ENCODE peak calls at places on chromosomes 7 and 10, in four cellular contexts. One of them, this sample, is unnamed.

GRCh38 chr10:6423004-6423403 is 157.1 kb downstream of the PRKCQ start:
- DNase-seq in GM23338: no peak
- DNase-seq in PC-9: no peak
- DNase-seq in CD8-positive, alpha-beta T cell: no peak
- DNase-seq in this sample: no peak

GRCh38 chr10:50635286-50635685 is 11.5 kb upstream of the SGMS1 start:
- DNase-seq in GM23338: no peak
- DNase-seq in PC-9: no peak
- DNase-seq in CD8-positive, alpha-beta T cell: no peak
- DNase-seq in this sample: peak; percentile 63

GRCh38 chr7:149883452-149883861 is 9.7 kb downstream of the ATP6V0E2 start:
- DNase-seq in GM23338: peak; percentile 91
- DNase-seq in PC-9: peak; percentile 62
- DNase-seq in CD8-positive, alpha-beta T cell: peak; percentile 68
- DNase-seq in this sample: no peak

GRCh38 chr10:34297551-34298370 is 517.3 kb downstream of the PARD3 start:
- DNase-seq in GM23338: peak; percentile 37
- DNase-seq in PC-9: no peak
- DNase-seq in CD8-positive, alpha-beta T cell: no peak
- DNase-seq in this sample: no peak

GRCh38 chr7:135774284-135774683 is 25.7 kb upstream of the FAM180A start:
- DNase-seq in GM23338: no peak
- DNase-seq in PC-9: peak; percentile 93
- DNase-seq in CD8-positive, alpha-beta T cell: no peak
- DNase-seq in this sample: peak; percentile 42

GRCh38 chr7:7719235-7719634 is 828 bp upstream of the RPA3 start:
- DNase-seq in GM23338: no peak
- DNase-seq in PC-9: peak; percentile 67
- DNase-seq in CD8-positive, alpha-beta T cell: no peak
- DNase-seq in this sample: peak; percentile 93

GRCh38 chr7:94382155-94382554 is 12.5 kb upstream of the COL1A2 start:
- DNase-seq in GM23338: no peak
- DNase-seq in PC-9: no peak
- DNase-seq in CD8-positive, alpha-beta T cell: no peak
- DNase-seq in this sample: no peak

GRCh38 chr7:92645531-92646061 is 55.4 kb upstream of the FAM133B start:
- DNase-seq in GM23338: no peak
- DNase-seq in PC-9: peak; percentile 79
- DNase-seq in CD8-positive, alpha-beta T cell: no peak
- DNase-seq in this sample: no peak

GRCh38 chr10:31018977-31019376 is 12.7 kb downstream of the ZNF438 start:
- DNase-seq in GM23338: no peak
- DNase-seq in PC-9: no peak
- DNase-seq in CD8-positive, alpha-beta T cell: no peak
- DNase-seq in this sample: no peak

GRCh38 chr10:119567978-119568377 is 25.5 kb upstream of the RGS10 start:
- DNase-seq in GM23338: no peak
- DNase-seq in PC-9: no peak
- DNase-seq in CD8-positive, alpha-beta T cell: no peak
- DNase-seq in this sample: no peak

GRCh38 chr7:150962743-150963399 is 15.2 kb downstream of the KCNH2 start:
- DNase-seq in GM23338: peak; percentile 84
- DNase-seq in PC-9: no peak
- DNase-seq in CD8-positive, alpha-beta T cell: peak; percentile 74
- DNase-seq in this sample: no peak

GRCh38 chr7:37990337-37990736 is 69.9 kb downstream of the EPDR1 start:
- DNase-seq in GM23338: no peak
- DNase-seq in PC-9: no peak
- DNase-seq in CD8-positive, alpha-beta T cell: no peak
- DNase-seq in this sample: no peak

GRCh38 chr7:26200113-26200443 is 468 bp downstream of the HNRNPA2B1 start:
- DNase-seq in GM23338: peak; percentile 73
- DNase-seq in PC-9: no peak
- DNase-seq in CD8-positive, alpha-beta T cell: peak; percentile 88
- DNase-seq in this sample: no peak

GRCh38 chr7:131602304-131602993 is 46.0 kb upstream of the PODXL start:
- DNase-seq in GM23338: no peak
- DNase-seq in PC-9: no peak
- DNase-seq in CD8-positive, alpha-beta T cell: no peak
- DNase-seq in this sample: no peak

GRCh38 chr10:36608251-36608650 is 517.1 kb upstream of the ANKRD30A start:
- DNase-seq in GM23338: no peak
- DNase-seq in PC-9: no peak
- DNase-seq in CD8-positive, alpha-beta T cell: no peak
- DNase-seq in this sample: no peak

GRCh38 chr10:11647676-11648075 is 36.2 kb upstream of the USP6NL start:
- DNase-seq in GM23338: no peak
- DNase-seq in PC-9: no peak
- DNase-seq in CD8-positive, alpha-beta T cell: no peak
- DNase-seq in this sample: no peak

GRCh38 chr10:78924319-78925003 is 144.3 kb upstream of the ZMIZ1 start:
- DNase-seq in GM23338: peak; percentile 36
- DNase-seq in PC-9: no peak
- DNase-seq in CD8-positive, alpha-beta T cell: no peak
- DNase-seq in this sample: no peak

GRCh38 chr10:24360286-24361127 is 151.6 kb downstream of the KIAA1217 start:
- DNase-seq in GM23338: peak; percentile 81
- DNase-seq in PC-9: peak; percentile 40
- DNase-seq in CD8-positive, alpha-beta T cell: no peak
- DNase-seq in this sample: no peak

GRCh38 chr7:102473271-102473991 is 5.3 kb downstream of the POLR2J start:
- DNase-seq in GM23338: no peak
- DNase-seq in PC-9: no peak
- DNase-seq in CD8-positive, alpha-beta T cell: no peak
- DNase-seq in this sample: no peak

GRCh38 chr10:91592282-91593020 is 40.4 kb downstream of the PPP1R3C start:
- DNase-seq in GM23338: no peak
- DNase-seq in PC-9: no peak
- DNase-seq in CD8-positive, alpha-beta T cell: no peak
- DNase-seq in this sample: no peak

GRCh38 chr7:149509774-149510173 is 12.2 kb upstream of the ZNF746 start:
- DNase-seq in GM23338: no peak
- DNase-seq in PC-9: no peak
- DNase-seq in CD8-positive, alpha-beta T cell: no peak
- DNase-seq in this sample: no peak

GRCh38 chr10:77696584-77696983 is 59.0 kb upstream of the KCNMA1 start:
- DNase-seq in GM23338: no peak
- DNase-seq in PC-9: no peak
- DNase-seq in CD8-positive, alpha-beta T cell: no peak
- DNase-seq in this sample: no peak

GRCh38 chr10:130435961-130436360 is 299.8 kb downstream of the GLRX3 start:
- DNase-seq in GM23338: no peak
- DNase-seq in PC-9: no peak
- DNase-seq in CD8-positive, alpha-beta T cell: no peak
- DNase-seq in this sample: no peak

DNA sequence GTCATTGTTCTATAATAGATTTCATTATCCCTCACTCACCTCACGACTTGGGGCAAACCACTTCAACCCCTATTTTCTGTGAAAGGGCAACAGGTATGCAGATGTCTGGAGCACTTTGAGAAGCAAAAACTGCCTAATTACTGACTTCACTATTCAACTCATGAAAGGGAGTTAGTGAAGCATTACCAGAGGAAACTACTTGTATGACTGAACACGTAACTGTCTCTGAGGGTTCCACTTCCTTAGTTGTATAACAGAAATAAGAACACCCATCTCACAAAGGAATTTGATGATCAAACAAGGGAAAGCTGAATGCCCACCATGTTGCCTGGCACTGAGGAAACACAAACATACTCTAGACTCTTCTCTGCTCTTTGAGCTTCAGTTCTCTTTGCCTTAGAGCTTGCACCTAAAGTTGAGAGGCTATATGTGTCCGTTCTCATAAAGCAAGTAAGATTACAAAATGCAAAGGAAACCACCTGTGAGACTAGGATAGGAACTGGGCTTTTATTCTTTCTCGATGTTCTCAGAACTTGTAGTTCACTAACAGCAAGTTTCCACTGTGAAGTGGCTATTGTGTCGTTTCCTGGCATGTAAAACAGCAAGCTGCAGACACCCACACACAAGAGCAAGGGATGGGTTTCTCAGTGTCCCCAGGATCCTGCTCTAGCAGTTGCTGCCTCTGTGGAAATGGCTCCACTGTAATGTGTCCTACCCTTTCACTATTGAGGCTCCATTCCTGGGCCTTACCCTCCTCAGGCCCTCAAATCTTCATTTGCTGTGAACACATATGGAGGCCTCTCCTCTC is 2.6 kb downstream of the TMEM243 start:
- DNase-seq in GM23338: no peak
- DNase-seq in PC-9: no peak
- DNase-seq in CD8-positive, alpha-beta T cell: no peak
- DNase-seq in this sample: peak; percentile 88
- H3K4me3 ChIP-seq in GM23338: no peak overlapping the region
- H3K4me3 ChIP-seq in PC-9: no peak overlapping the region
- H3K4me3 ChIP-seq in CD8-positive, alpha-beta T cell: peak overlapping the region; percentile 94
- H3K4me3 ChIP-seq in this sample: no peak overlapping the region

GRCh38 chr10:81843042-81843441 is 32.0 kb upstream of the NRG3 start:
- DNase-seq in GM23338: peak; percentile 45
- DNase-seq in PC-9: no peak
- DNase-seq in CD8-positive, alpha-beta T cell: no peak
- DNase-seq in this sample: no peak

DNA sequence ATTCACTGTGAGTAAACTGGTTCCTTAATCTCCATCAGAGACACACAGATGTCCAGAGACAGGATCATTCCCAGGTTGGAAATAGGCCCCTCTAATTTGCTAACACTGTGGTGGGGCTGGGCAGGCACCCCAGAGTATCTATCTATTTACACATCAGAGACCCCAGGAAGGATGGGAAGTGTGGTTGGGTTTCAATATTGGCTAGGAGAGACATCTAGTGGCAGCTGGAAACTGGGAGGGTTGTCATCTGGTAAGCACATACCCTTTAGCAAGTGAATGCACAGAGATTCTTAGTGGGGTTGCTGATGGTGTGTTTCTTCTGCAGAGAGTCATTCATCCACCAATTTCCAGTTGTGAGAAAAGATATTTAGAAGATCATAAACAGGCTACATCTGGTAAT is 36.0 kb upstream of the NRG3 start:
- DNase-seq in GM23338: peak; percentile 64
- DNase-seq in PC-9: no peak
- DNase-seq in CD8-positive, alpha-beta T cell: no peak
- DNase-seq in this sample: no peak
- TF ChIP-seq CTCF in GM23338: peak; percentile 76
- TF ChIP-seq CTCF in PC-9: no peak
- TF ChIP-seq CTCF in CD8-positive, alpha-beta T cell: no peak
- TF ChIP-seq CTCF in this sample: peak; percentile 53

DNA sequence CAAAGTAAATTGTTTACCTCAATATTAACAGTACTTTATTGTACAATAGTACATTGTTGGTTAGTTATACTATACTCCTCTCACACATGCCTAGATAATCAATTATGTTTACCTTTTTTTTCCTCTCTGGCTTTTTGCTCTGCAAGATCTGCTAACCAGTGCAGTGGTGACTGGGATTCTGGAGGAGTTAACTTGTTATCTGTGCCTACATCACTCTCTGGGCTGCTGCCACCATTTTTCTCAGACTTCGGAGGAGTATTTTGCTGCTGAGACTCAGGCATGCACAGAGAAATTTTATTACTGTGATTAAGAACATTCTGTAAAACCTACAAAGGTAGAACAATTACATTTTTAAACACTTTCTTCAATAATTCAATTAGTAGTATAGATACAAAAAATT is 59.7 kb downstream of the NRBF2 start:
- DNase-seq in GM23338: no peak
- DNase-seq in PC-9: no peak
- DNase-seq in CD8-positive, alpha-beta T cell: no peak
- DNase-seq in this sample: no peak
- H3K36me3 ChIP-seq in GM23338: peaks cover 99% of the 10 kb centered on the region
- H3K36me3 ChIP-seq in PC-9: peaks cover 49% of the 10 kb centered on the region
- H3K36me3 ChIP-seq in CD8-positive, alpha-beta T cell: peaks cover 10% of the 10 kb centered on the region
- H3K36me3 ChIP-seq in this sample: no peaks in the 10 kb centered on the region

DNA sequence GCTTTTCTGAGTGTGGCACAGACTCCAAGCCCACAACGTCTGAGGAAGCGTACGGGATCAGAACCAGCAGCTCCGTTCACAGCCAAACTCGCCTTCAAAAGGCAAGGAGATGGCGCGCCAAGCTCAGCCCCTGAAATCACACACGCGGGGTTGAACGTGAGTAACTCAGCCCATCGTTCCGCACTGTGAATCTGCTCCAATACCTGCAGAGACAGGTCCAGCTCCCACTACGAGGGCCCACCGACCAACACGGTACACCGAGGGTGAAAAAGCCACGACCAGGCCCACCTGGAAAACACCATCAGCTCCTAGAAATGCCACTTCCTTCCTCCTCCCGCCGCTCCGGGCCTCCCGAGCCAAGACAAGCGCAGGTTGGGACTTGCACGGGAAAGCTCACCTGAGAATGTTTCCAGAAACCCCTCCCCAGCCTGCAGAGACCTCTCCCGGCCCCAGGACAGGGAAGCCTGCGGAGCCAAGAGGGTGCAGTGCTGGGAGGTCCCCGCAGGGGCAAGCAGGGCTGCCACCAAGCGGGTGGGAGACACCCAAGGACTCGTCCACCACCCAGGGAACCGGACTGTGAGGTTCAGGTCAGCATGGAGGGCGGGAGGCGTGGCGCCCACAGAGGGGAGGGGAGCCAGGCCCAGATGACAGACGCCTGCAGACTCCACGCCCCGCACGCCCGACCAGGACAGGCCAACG is 93.9 kb upstream of the PDGFA start:
- DNase-seq in GM23338: no peak
- DNase-seq in PC-9: no peak
- DNase-seq in CD8-positive, alpha-beta T cell: no peak
- DNase-seq in this sample: no peak
- H3K4me3 ChIP-seq in GM23338: no peak overlapping the region
- H3K4me3 ChIP-seq in PC-9: no peak overlapping the region
- H3K4me3 ChIP-seq in CD8-positive, alpha-beta T cell: no peak overlapping the region
- H3K4me3 ChIP-seq in this sample: no peak overlapping the region

GRCh38 chr7:27929127-27929526 is 189.2 kb downstream of the TAX1BP1 start:
- DNase-seq in GM23338: no peak
- DNase-seq in PC-9: no peak
- DNase-seq in CD8-positive, alpha-beta T cell: no peak
- DNase-seq in this sample: no peak
- TF ChIP-seq CTCF in GM23338: no peak
- TF ChIP-seq CTCF in PC-9: no peak
- TF ChIP-seq CTCF in CD8-positive, alpha-beta T cell: no peak
- TF ChIP-seq CTCF in this sample: peak; percentile 5